ENCODE peak calls at places on chromosome 5, in four cellular contexts. One of them, this sample, is unnamed.

GRCh38 chr5:39716532-39716971 is 291.8 kb upstream of the DAB2 start:
- DNase-seq in T-helper 2 cell: no peak
- DNase-seq in T-helper 1 cell: peak; percentile 10
- DNase-seq in cardiac fibroblast: peak; percentile 66
- DNase-seq in this sample: no peak

GRCh38 chr5:82417776-82418607 is 139.8 kb upstream of the RPS23 start:
- DNase-seq in T-helper 2 cell: no peak
- DNase-seq in T-helper 1 cell: no peak
- DNase-seq in cardiac fibroblast: peak; percentile 30
- DNase-seq in this sample: peak; percentile 52

GRCh38 chr5:127941646-127942045 is 141.9 kb upstream of the SLC12A2 start:
- DNase-seq in T-helper 1 cell: no peak
- DNase-seq in T-helper 2 cell: no peak
- DNase-seq in cardiac fibroblast: no peak
- DNase-seq in this sample: no peak

GRCh38 chr5:147949711-147950573 is 43.6 kb upstream of the C5orf46 start:
- DNase-seq in T-helper 2 cell: no peak
- DNase-seq in cardiac fibroblast: peak; percentile 51
- DNase-seq in T-helper 1 cell: no peak
- DNase-seq in this sample: no peak

GRCh38 chr5:2753452-2754409 is 2.3 kb upstream of the IRX2 start:
- DNase-seq in T-helper 1 cell: no peak
- DNase-seq in T-helper 2 cell: no peak
- DNase-seq in cardiac fibroblast: no peak
- DNase-seq in this sample: no peak

GRCh38 chr5:113451797-113452196 is 17.0 kb upstream of the TSSK1B start:
- DNase-seq in cardiac fibroblast: peak; percentile 70
- DNase-seq in T-helper 1 cell: no peak
- DNase-seq in T-helper 2 cell: no peak
- DNase-seq in this sample: no peak

GRCh38 chr5:170076211-170076610 is 29.5 kb upstream of the FOXI1 start:
- DNase-seq in T-helper 2 cell: no peak
- DNase-seq in cardiac fibroblast: no peak
- DNase-seq in T-helper 1 cell: no peak
- DNase-seq in this sample: no peak

GRCh38 chr5:61283480-61283879 is 48.6 kb upstream of the ZSWIM6 start:
- DNase-seq in cardiac fibroblast: no peak
- DNase-seq in T-helper 2 cell: no peak
- DNase-seq in T-helper 1 cell: no peak
- DNase-seq in this sample: no peak

GRCh38 chr5:83559141-83559785 is 87.7 kb downstream of the VCAN start:
- DNase-seq in cardiac fibroblast: peak; percentile 35
- DNase-seq in T-helper 2 cell: no peak
- DNase-seq in T-helper 1 cell: no peak
- DNase-seq in this sample: no peak

GRCh38 chr5:151098185-151098813 is 17.5 kb upstream of the TNIP1 start:
- DNase-seq in T-helper 2 cell: no peak
- DNase-seq in T-helper 1 cell: no peak
- DNase-seq in cardiac fibroblast: no peak
- DNase-seq in this sample: no peak

GRCh38 chr5:107092695-107093094 is 578.0 kb downstream of the EFNA5 start:
- DNase-seq in T-helper 2 cell: no peak
- DNase-seq in T-helper 1 cell: no peak
- DNase-seq in cardiac fibroblast: no peak
- DNase-seq in this sample: no peak

GRCh38 chr5:51860532-51861018 is 477.3 kb downstream of the ISL1 start:
- DNase-seq in T-helper 1 cell: no peak
- DNase-seq in cardiac fibroblast: no peak
- DNase-seq in T-helper 2 cell: no peak
- DNase-seq in this sample: no peak